ENCODE peak calls at places on chromosomes 2 and 18, in nine cellular contexts. One of them, this sample, is unnamed.

GRCh38 chr2:240704651-240705050 is 13.0 kb downstream of the AQP12A start:
- DNase-seq in left cardiac atrium: peak; percentile 6
- DNase-seq in AG10803: no peak
- DNase-seq in small intestine: no peak
- DNase-seq in fibroblast of the aortic adventitia: no peak
- DNase-seq in mucosa of gallbladder: no peak
- DNase-seq in NCI-H2171: no peak
- DNase-seq in substantia nigra: no peak
- DNase-seq in GM10248: no peak
- DNase-seq in this sample: no peak

GRCh38 chr2:68295523-68295922 is 24.2 kb downstream of the CNRIP1 start:
- DNase-seq in left cardiac atrium: no peak
- DNase-seq in AG10803: no peak
- DNase-seq in small intestine: no peak
- DNase-seq in fibroblast of the aortic adventitia: no peak
- DNase-seq in mucosa of gallbladder: no peak
- DNase-seq in NCI-H2171: no peak
- DNase-seq in substantia nigra: no peak
- DNase-seq in GM10248: no peak
- DNase-seq in this sample: no peak

GRCh38 chr18:79588636-79589481 is 90.7 kb upstream of the CTDP1 start:
- DNase-seq in left cardiac atrium: peak; percentile 91
- DNase-seq in AG10803: peak; percentile 97
- DNase-seq in small intestine: peak; percentile 5
- DNase-seq in fibroblast of the aortic adventitia: peak; percentile 97
- DNase-seq in mucosa of gallbladder: peak; percentile 77
- DNase-seq in NCI-H2171: no peak
- DNase-seq in substantia nigra: no peak
- DNase-seq in GM10248: no peak
- DNase-seq in this sample: peak; percentile 94

GRCh38 chr18:21363411-21363810 is 121.4 kb downstream of the GREB1L start:
- DNase-seq in left cardiac atrium: no peak
- DNase-seq in AG10803: no peak
- DNase-seq in small intestine: no peak
- DNase-seq in fibroblast of the aortic adventitia: no peak
- DNase-seq in mucosa of gallbladder: no peak
- DNase-seq in NCI-H2171: no peak
- DNase-seq in substantia nigra: no peak
- DNase-seq in GM10248: no peak
- DNase-seq in this sample: no peak

GRCh38 chr2:38700881-38701458 is 35.1 kb downstream of the GALM start:
- DNase-seq in left cardiac atrium: no peak
- DNase-seq in AG10803: no peak
- DNase-seq in small intestine: no peak
- DNase-seq in fibroblast of the aortic adventitia: no peak
- DNase-seq in mucosa of gallbladder: no peak
- DNase-seq in NCI-H2171: no peak
- DNase-seq in substantia nigra: no peak
- DNase-seq in GM10248: no peak
- DNase-seq in this sample: no peak

GRCh38 chr2:29398384-29399237 is 283.4 kb downstream of the CLIP4 start:
- DNase-seq in left cardiac atrium: no peak
- DNase-seq in AG10803: no peak
- DNase-seq in small intestine: no peak
- DNase-seq in fibroblast of the aortic adventitia: no peak
- DNase-seq in mucosa of gallbladder: no peak
- DNase-seq in NCI-H2171: no peak
- DNase-seq in substantia nigra: no peak
- DNase-seq in GM10248: no peak
- DNase-seq in this sample: peak; percentile 8

GRCh38 chr18:73110307-73110706 is 242.5 kb upstream of the NETO1 start:
- DNase-seq in left cardiac atrium: no peak
- DNase-seq in AG10803: no peak
- DNase-seq in small intestine: no peak
- DNase-seq in fibroblast of the aortic adventitia: no peak
- DNase-seq in mucosa of gallbladder: no peak
- DNase-seq in NCI-H2171: no peak
- DNase-seq in substantia nigra: no peak
- DNase-seq in GM10248: no peak
- DNase-seq in this sample: no peak

GRCh38 chr18:435940-436339 is 64.6 kb downstream of the COLEC12 start:
- DNase-seq in left cardiac atrium: no peak
- DNase-seq in AG10803: peak; percentile 49
- DNase-seq in small intestine: no peak
- DNase-seq in fibroblast of the aortic adventitia: no peak
- DNase-seq in mucosa of gallbladder: no peak
- DNase-seq in NCI-H2171: no peak
- DNase-seq in substantia nigra: no peak
- DNase-seq in GM10248: no peak
- DNase-seq in this sample: peak; percentile 58

GRCh38 chr2:199833525-199833924 is 17.5 kb downstream of the FTCDNL1 start:
- DNase-seq in left cardiac atrium: no peak
- DNase-seq in AG10803: no peak
- DNase-seq in small intestine: no peak
- DNase-seq in fibroblast of the aortic adventitia: peak; percentile 3
- DNase-seq in mucosa of gallbladder: no peak
- DNase-seq in NCI-H2171: no peak
- DNase-seq in substantia nigra: peak; percentile 7
- DNase-seq in GM10248: no peak
- DNase-seq in this sample: no peak

GRCh38 chr18:50661013-50661412 is 101.1 kb downstream of the MAPK4 start:
- DNase-seq in left cardiac atrium: no peak
- DNase-seq in AG10803: no peak
- DNase-seq in small intestine: no peak
- DNase-seq in fibroblast of the aortic adventitia: no peak
- DNase-seq in mucosa of gallbladder: no peak
- DNase-seq in NCI-H2171: no peak
- DNase-seq in substantia nigra: no peak
- DNase-seq in GM10248: no peak
- DNase-seq in this sample: no peak

GRCh38 chr2:225995788-225996476 is 596.4 kb downstream of the NYAP2 start:
- DNase-seq in left cardiac atrium: no peak
- DNase-seq in AG10803: peak; percentile 47
- DNase-seq in small intestine: no peak
- DNase-seq in fibroblast of the aortic adventitia: peak; percentile 39
- DNase-seq in mucosa of gallbladder: no peak
- DNase-seq in NCI-H2171: no peak
- DNase-seq in substantia nigra: no peak
- DNase-seq in GM10248: no peak
- DNase-seq in this sample: peak; percentile 66

GRCh38 chr2:129935118-129935517 is 44.3 kb upstream of the RAB6C start:
- DNase-seq in left cardiac atrium: no peak
- DNase-seq in AG10803: peak; percentile 53
- DNase-seq in small intestine: no peak
- DNase-seq in fibroblast of the aortic adventitia: no peak
- DNase-seq in mucosa of gallbladder: no peak
- DNase-seq in NCI-H2171: no peak
- DNase-seq in substantia nigra: no peak
- DNase-seq in GM10248: no peak
- DNase-seq in this sample: no peak

GRCh38 chr2:46239847-46240181 is 57.4 kb upstream of the EPAS1 start:
- DNase-seq in left cardiac atrium: no peak
- DNase-seq in AG10803: no peak
- DNase-seq in small intestine: peak; percentile 63
- DNase-seq in fibroblast of the aortic adventitia: no peak
- DNase-seq in mucosa of gallbladder: no peak
- DNase-seq in NCI-H2171: no peak
- DNase-seq in substantia nigra: no peak
- DNase-seq in GM10248: peak; percentile 30
- DNase-seq in this sample: no peak

GRCh38 chr2:136297974-136298373 is 180.0 kb upstream of the CXCR4 start:
- DNase-seq in left cardiac atrium: no peak
- DNase-seq in AG10803: no peak
- DNase-seq in small intestine: no peak
- DNase-seq in fibroblast of the aortic adventitia: no peak
- DNase-seq in mucosa of gallbladder: no peak
- DNase-seq in NCI-H2171: peak; percentile 70
- DNase-seq in substantia nigra: no peak
- DNase-seq in GM10248: no peak
- DNase-seq in this sample: no peak

GRCh38 chr2:217294818-217295217 is 435.0 kb upstream of the TNP1 start:
- DNase-seq in left cardiac atrium: no peak
- DNase-seq in AG10803: no peak
- DNase-seq in small intestine: no peak
- DNase-seq in fibroblast of the aortic adventitia: no peak
- DNase-seq in mucosa of gallbladder: no peak
- DNase-seq in NCI-H2171: no peak
- DNase-seq in substantia nigra: no peak
- DNase-seq in GM10248: no peak
- DNase-seq in this sample: no peak

GRCh38 chr2:9205963-9206948 is at the start of gene ASAP2:
- DNase-seq in left cardiac atrium: peak; percentile 81
- DNase-seq in AG10803: peak; percentile 72
- DNase-seq in small intestine: peak; percentile 74
- DNase-seq in fibroblast of the aortic adventitia: peak; percentile 58
- DNase-seq in mucosa of gallbladder: peak; percentile 49
- DNase-seq in NCI-H2171: peak; percentile 81
- DNase-seq in substantia nigra: peak; percentile 35
- DNase-seq in GM10248: peak; percentile 69
- DNase-seq in this sample: peak; percentile 55

GRCh38 chr2:20484034-20484617 is 37.3 kb downstream of the RHOB start:
- DNase-seq in left cardiac atrium: no peak
- DNase-seq in AG10803: no peak
- DNase-seq in small intestine: no peak
- DNase-seq in fibroblast of the aortic adventitia: no peak
- DNase-seq in mucosa of gallbladder: no peak
- DNase-seq in NCI-H2171: no peak
- DNase-seq in substantia nigra: no peak
- DNase-seq in GM10248: no peak
- DNase-seq in this sample: no peak

GRCh38 chr2:148643998-148644884 is at the start of gene EPC2:
- DNase-seq in left cardiac atrium: peak; percentile 85
- DNase-seq in AG10803: peak; percentile 75
- DNase-seq in small intestine: peak; percentile 84
- DNase-seq in fibroblast of the aortic adventitia: peak; percentile 78
- DNase-seq in mucosa of gallbladder: peak; percentile 89
- DNase-seq in NCI-H2171: peak; percentile 79
- DNase-seq in substantia nigra: peak; percentile 96
- DNase-seq in GM10248: peak; percentile 85
- DNase-seq in this sample: peak; percentile 75

GRCh38 chr18:44945847-44946490 is 265.3 kb downstream of the SETBP1 start:
- DNase-seq in left cardiac atrium: no peak
- DNase-seq in AG10803: no peak
- DNase-seq in small intestine: no peak
- DNase-seq in fibroblast of the aortic adventitia: no peak
- DNase-seq in mucosa of gallbladder: no peak
- DNase-seq in NCI-H2171: no peak
- DNase-seq in substantia nigra: no peak
- DNase-seq in GM10248: no peak
- DNase-seq in this sample: no peak

GRCh38 chr18:77065221-77065981 is 67.2 kb downstream of the MBP start:
- DNase-seq in left cardiac atrium: peak; percentile 65
- DNase-seq in AG10803: peak; percentile 92
- DNase-seq in small intestine: peak; percentile 29
- DNase-seq in fibroblast of the aortic adventitia: peak; percentile 96
- DNase-seq in mucosa of gallbladder: peak; percentile 51
- DNase-seq in NCI-H2171: no peak
- DNase-seq in substantia nigra: no peak
- DNase-seq in GM10248: no peak
- DNase-seq in this sample: peak; percentile 96

GRCh38 chr2:85988210-85988913 is 99.6 kb upstream of the ST3GAL5 start:
- DNase-seq in left cardiac atrium: no peak
- DNase-seq in AG10803: peak; percentile 84
- DNase-seq in small intestine: no peak
- DNase-seq in fibroblast of the aortic adventitia: peak; percentile 88
- DNase-seq in mucosa of gallbladder: no peak
- DNase-seq in NCI-H2171: no peak
- DNase-seq in substantia nigra: no peak
- DNase-seq in GM10248: no peak
- DNase-seq in this sample: peak; percentile 52

GRCh38 chr2:223093436-223093839 is 41.4 kb downstream of the KCNE4 start:
- DNase-seq in left cardiac atrium: peak; percentile 76
- DNase-seq in AG10803: peak; percentile 95
- DNase-seq in small intestine: no peak
- DNase-seq in fibroblast of the aortic adventitia: peak; percentile 90
- DNase-seq in mucosa of gallbladder: no peak
- DNase-seq in NCI-H2171: peak; percentile 49
- DNase-seq in substantia nigra: no peak
- DNase-seq in GM10248: no peak
- DNase-seq in this sample: peak; percentile 81

GRCh38 chr2:85259101-85259590 is 68.6 kb downstream of the TGOLN2 start:
- DNase-seq in left cardiac atrium: no peak
- DNase-seq in AG10803: peak; percentile 72
- DNase-seq in small intestine: no peak
- DNase-seq in fibroblast of the aortic adventitia: peak; percentile 93
- DNase-seq in mucosa of gallbladder: no peak
- DNase-seq in NCI-H2171: no peak
- DNase-seq in substantia nigra: no peak
- DNase-seq in GM10248: no peak
- DNase-seq in this sample: peak; percentile 55

GRCh38 chr2:71043531-71044407 is 24.7 kb upstream of the NAGK start:
- DNase-seq in left cardiac atrium: no peak
- DNase-seq in AG10803: no peak
- DNase-seq in small intestine: no peak
- DNase-seq in fibroblast of the aortic adventitia: no peak
- DNase-seq in mucosa of gallbladder: no peak
- DNase-seq in NCI-H2171: no peak
- DNase-seq in substantia nigra: no peak
- DNase-seq in GM10248: no peak
- DNase-seq in this sample: no peak

GRCh38 chr18:59139615-59140286 is at the start of gene SEC11C:
- DNase-seq in left cardiac atrium: peak; percentile 98
- DNase-seq in AG10803: peak; percentile 91
- DNase-seq in small intestine: peak; percentile 99
- DNase-seq in fibroblast of the aortic adventitia: peak; percentile 93
- DNase-seq in mucosa of gallbladder: peak; percentile 98
- DNase-seq in NCI-H2171: peak; percentile 97
- DNase-seq in substantia nigra: peak; percentile 83
- DNase-seq in GM10248: peak; percentile 94
- DNase-seq in this sample: peak; percentile 93

GRCh38 chr18:31225668-31226067 is 63.0 kb upstream of the DSC1 start:
- DNase-seq in left cardiac atrium: peak; percentile 55
- DNase-seq in AG10803: no peak
- DNase-seq in small intestine: no peak
- DNase-seq in fibroblast of the aortic adventitia: peak; percentile 0
- DNase-seq in mucosa of gallbladder: no peak
- DNase-seq in NCI-H2171: no peak
- DNase-seq in substantia nigra: no peak
- DNase-seq in GM10248: no peak
- DNase-seq in this sample: no peak

GRCh38 chr2:117127680-117128079 is 686.8 kb upstream of the DDX18 start:
- DNase-seq in left cardiac atrium: no peak
- DNase-seq in AG10803: no peak
- DNase-seq in small intestine: no peak
- DNase-seq in fibroblast of the aortic adventitia: no peak
- DNase-seq in mucosa of gallbladder: no peak
- DNase-seq in NCI-H2171: no peak
- DNase-seq in substantia nigra: no peak
- DNase-seq in GM10248: no peak
- DNase-seq in this sample: no peak

GRCh38 chr2:101255501-101255900 is 2.8 kb downstream of the CNOT11 start:
- DNase-seq in left cardiac atrium: no peak
- DNase-seq in AG10803: peak; percentile 35
- DNase-seq in small intestine: no peak
- DNase-seq in fibroblast of the aortic adventitia: peak; percentile 24
- DNase-seq in mucosa of gallbladder: no peak
- DNase-seq in NCI-H2171: no peak
- DNase-seq in substantia nigra: no peak
- DNase-seq in GM10248: no peak
- DNase-seq in this sample: peak; percentile 36

GRCh38 chr18:63285332-63285731 is 34.2 kb downstream of the BCL2 start:
- DNase-seq in left cardiac atrium: no peak
- DNase-seq in AG10803: no peak
- DNase-seq in small intestine: no peak
- DNase-seq in fibroblast of the aortic adventitia: no peak
- DNase-seq in mucosa of gallbladder: no peak
- DNase-seq in NCI-H2171: no peak
- DNase-seq in substantia nigra: no peak
- DNase-seq in GM10248: peak; percentile 55
- DNase-seq in this sample: no peak